ENCODE peak calls at places on chromosome 4, in ten cellular contexts. K, L, T, W, I, M, G, Q, Z and P are unnamed samples.
A peak's percentile ranks its signal among the peaks of the same experiment; 100 is the strongest.

GRCh38 chr4:13570916-13571315 is 26.6 kb upstream of the NKX3-2 start:
- DNase-seq in K (no peak), L (no peak), T (peak; percentile 37), W (no peak), I (no peak), M (no peak), G (no peak), Q (no peak), Z (no peak), P (no peak)

GRCh38 chr4:1289232-1290164 is at the start of gene MAEA:
- DNase-seq in K (peak; percentile 73), L (peak; percentile 95), T (peak; percentile 95), W (peak; percentile 95), I (peak; percentile 98), M (peak; percentile 80), G (peak; percentile 98), Q (peak; percentile 90), Z (peak; percentile 85), P (peak; percentile 98)

GRCh38 chr4:90234916-90235547 is 107.8 kb downstream of the CCSER1 start:
- DNase-seq in K (no peak), L (no peak), T (no peak), W (no peak), I (no peak), M (no peak), G (peak; percentile 28), Q (no peak), Z (no peak), P (no peak)

GRCh38 chr4:75924309-75924708 is 16.5 kb downstream of the NAAA start:
- DNase-seq in K (no peak), L (no peak), T (no peak), W (no peak), I (no peak), M (no peak), G (no peak), Q (no peak), Z (no peak), P (no peak)

GRCh38 chr4:174256277-174256713 is 27.2 kb downstream of the FBXO8 start:
- DNase-seq in K (no peak), L (peak; percentile 63), T (peak; percentile 80), W (peak; percentile 31), I (no peak), M (no peak), G (no peak), Q (peak; percentile 63), Z (no peak), P (no peak)

GRCh38 chr4:9870165-9870564 is 88.7 kb downstream of the DRD5 start:
- DNase-seq in K (no peak), L (no peak), T (no peak), W (no peak), I (no peak), M (no peak), G (no peak), Q (no peak), Z (no peak), P (no peak)

GRCh38 chr4:185742766-185743165 is 69.2 kb downstream of the SORBS2 start:
- DNase-seq in K (no peak), L (no peak), T (no peak), W (peak; percentile 69), I (no peak), M (no peak), G (no peak), Q (peak; percentile 51), Z (no peak), P (no peak)

GRCh38 chr4:112881842-112882241 is 167.6 kb upstream of the ANK2 start:
- DNase-seq in K (no peak), L (no peak), T (no peak), W (no peak), I (no peak), M (no peak), G (no peak), Q (no peak), Z (no peak), P (no peak)

GRCh38 chr4:152856960-152857359 is 77.2 kb downstream of the ARFIP1 start:
- DNase-seq in K (no peak), L (no peak), T (no peak), W (no peak), I (no peak), M (no peak), G (no peak), Q (no peak), Z (no peak), P (no peak)

GRCh38 chr4:52841707-52842456 is 20.2 kb upstream of the RASL11B start:
- DNase-seq in K (no peak), L (peak; percentile 19), T (peak; percentile 33), W (no peak), I (no peak), M (no peak), G (peak; percentile 27), Q (peak; percentile 67), Z (no peak), P (no peak)

GRCh38 chr4:141058739-141059507 is 74.3 kb downstream of the RNF150 start:
- DNase-seq in K (no peak), L (peak; percentile 94), T (peak; percentile 80), W (peak; percentile 27), I (no peak), M (no peak), G (no peak), Q (peak; percentile 89), Z (no peak), P (no peak)

GRCh38 chr4:128393111-128393704 is 105.6 kb upstream of the PGRMC2 start:
- DNase-seq in K (no peak), L (peak; percentile 57), T (peak; percentile 73), W (peak; percentile 12), I (no peak), M (no peak), G (no peak), Q (peak; percentile 79), Z (no peak), P (no peak)

DNA sequence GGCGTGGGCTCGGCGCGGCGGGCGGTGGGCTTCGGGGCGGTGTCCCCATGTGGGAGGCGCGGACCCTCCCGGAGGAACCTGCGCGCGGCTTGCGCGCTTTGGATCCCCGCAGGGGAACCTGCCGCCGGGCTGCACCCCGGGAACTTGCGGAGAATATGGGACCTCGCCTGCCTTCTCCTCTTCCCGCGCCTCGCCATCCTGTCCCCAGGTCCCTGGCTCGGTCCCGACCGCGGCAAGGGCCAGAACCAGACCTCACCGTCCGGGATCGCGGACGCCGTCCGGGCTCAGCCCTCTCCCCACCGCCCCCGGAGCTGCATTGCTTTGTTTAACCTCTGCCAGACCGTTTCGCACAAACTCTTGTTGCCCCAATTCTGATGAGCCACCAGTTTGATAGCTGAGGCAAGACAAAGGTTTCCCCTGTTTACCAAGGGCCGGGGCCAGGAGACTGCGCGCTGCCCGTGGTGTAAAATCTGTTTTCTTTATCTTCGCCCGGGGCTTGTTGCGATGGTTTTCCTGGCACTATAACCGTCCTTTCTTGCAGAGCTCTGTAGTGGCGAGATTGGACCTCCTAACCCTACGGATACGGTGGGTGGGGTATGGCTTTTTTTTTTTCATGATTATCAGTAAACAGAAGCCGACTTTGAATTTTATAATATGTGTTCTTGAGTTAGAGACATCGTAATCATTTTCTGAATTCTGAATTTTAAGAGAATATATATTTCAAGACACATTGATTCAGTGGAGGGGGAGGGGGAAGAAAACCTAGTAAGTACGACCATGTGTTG is 100.9 kb downstream of the CEP135 start:
- DNase-seq in K (no peak), L (no peak), T (peak; percentile 27), W (peak; percentile 10), I (peak; percentile 50), M (no peak), G (no peak), Q (peak; percentile 34), Z (peak; percentile 21), P (peak; percentile 75)
- TF ChIP-seq CTCF in K (no peak), L (no peak), T (no peak), W (no peak), I (no peak), M (no peak), G (no peak), Q (no peak), Z (no peak), P (no peak)

DNA sequence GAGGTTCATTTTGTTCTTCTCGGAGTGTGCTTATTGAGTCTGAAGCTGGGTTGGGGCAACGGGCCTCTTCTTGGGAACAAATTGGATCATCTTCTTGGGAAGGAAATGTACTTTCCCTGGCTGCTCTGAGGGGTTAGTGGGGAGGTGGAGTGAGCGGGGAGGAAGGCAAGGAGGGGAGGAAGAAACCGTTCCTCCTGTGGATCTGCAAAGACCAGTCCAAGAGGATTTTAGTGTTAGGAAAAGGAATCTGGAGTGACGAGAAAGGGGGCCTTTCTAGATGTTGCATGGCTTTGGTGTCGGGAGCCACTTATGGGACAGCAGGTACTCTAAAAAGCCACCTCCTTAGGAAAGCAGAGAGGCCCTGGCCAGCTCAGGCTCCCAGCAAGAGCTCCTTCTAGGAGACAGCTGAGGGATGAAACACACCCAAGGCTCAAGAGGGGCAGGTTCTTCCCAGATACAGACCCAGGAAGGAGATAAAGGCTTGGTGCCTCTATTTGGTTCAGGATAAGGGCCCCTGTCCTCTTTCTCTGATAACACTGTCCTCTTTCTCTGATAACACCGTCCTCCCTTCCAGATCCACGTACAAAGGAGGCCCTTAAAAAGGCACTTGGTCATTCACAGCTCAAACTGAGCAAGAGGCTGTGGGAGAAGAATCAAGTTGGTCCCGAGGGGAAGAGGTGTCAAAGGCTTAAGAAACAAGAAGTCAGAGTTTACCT is 451 bp downstream of the SOD3 start:
- DNase-seq in K (no peak), L (no peak), T (no peak), W (no peak), I (no peak), M (no peak), G (no peak), Q (no peak), Z (no peak), P (no peak)
- H3K27ac ChIP-seq in K (peak overlapping the region; percentile 87), L (peak overlapping the region; percentile 35), T (peak overlapping the region; percentile 77), W (no peak overlapping the region), I (no peak overlapping the region), M (no peak overlapping the region), G (peak overlapping the region; percentile 86), Q (peak overlapping the region; percentile 24), Z (no peak overlapping the region), P (no peak overlapping the region)

DNA sequence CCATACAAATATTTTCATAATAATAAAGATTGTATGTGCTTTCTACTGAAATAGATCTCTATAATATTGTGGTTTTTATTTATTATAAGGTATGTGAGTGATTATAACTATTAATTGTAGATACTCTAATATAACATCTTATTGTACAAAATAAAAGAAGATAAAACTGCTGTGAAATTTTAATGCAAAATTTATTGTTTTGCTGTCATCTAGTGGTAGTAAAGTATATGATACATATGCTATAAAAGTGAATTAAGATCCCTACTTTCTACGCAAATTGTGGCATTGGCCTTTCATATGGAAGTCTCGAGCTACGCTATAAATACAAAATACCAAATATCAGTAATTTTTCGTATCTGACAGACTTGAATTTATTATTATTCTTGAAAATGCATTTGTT is 19.3 kb downstream of the YIPF7 start:
- DNase-seq in K (no peak), L (no peak), T (no peak), W (no peak), I (no peak), M (no peak), G (no peak), Q (no peak), Z (no peak), P (no peak)
- TF ChIP-seq CTCF in K (no peak), L (peak; percentile 20), T (no peak), W (no peak), I (no peak), M (no peak), G (no peak), Q (peak; percentile 8), Z (no peak), P (peak; percentile 61)

DNA sequence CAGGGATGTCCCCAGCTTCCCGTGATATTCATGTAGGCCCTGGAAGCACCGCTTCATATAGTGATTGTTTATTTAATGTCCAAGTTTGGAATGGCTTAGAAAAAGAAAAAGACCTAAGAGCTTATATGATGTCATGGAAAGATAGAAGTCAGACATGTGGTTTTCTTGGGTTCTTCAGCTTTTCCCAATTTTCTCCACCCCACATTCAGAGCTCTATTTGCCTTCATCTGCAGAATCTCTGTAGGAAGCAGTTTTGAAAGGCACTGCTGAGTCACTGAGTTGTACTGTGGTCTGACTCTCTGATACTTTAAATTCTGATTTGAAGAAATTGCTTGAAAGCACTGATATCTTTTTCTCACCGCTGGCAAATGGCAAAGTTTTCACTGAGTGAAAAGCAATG is 120.6 kb upstream of the EDNRA start:
- DNase-seq in K (no peak), L (peak; percentile 92), T (peak; percentile 94), W (peak; percentile 92), I (no peak), M (no peak), G (no peak), Q (peak; percentile 94), Z (no peak), P (no peak)
- H3K27ac ChIP-seq in K (no peak overlapping the region), L (peak overlapping the region; percentile 77), T (no peak overlapping the region), W (peak overlapping the region; percentile 96), I (no peak overlapping the region), M (no peak overlapping the region), G (peak overlapping the region; percentile 79), Q (peak overlapping the region; percentile 84), Z (no peak overlapping the region), P (no peak overlapping the region)